ENCODE peak calls at places on chromosomes 6 and 20, in six cellular contexts. I is H9, K is body of pancreas, Z is OCI-LY7, G is HCT116, Q is A549. X is an unnamed sample. For H3K4me1, the result is how much of the 10 kb centered on the place peaks cover.

GRCh38 chr6:96246563-96246962 is 230.8 kb downstream of the FUT9 start:
- DNase-seq in G (no peak), I (no peak), K (no peak), Q (no peak), Z (no peak), X (no peak)

GRCh38 chr20:44759595-44759994 is 13.9 kb downstream of the KCNK15 start:
- DNase-seq in I (no peak), G (no peak), Q (no peak), Z (no peak), K (no peak), X (no peak)

GRCh38 chr6:138321934-138322333 is 55.8 kb upstream of the SMIM28 start:
- DNase-seq in Q (no peak), G (no peak), I (no peak), K (no peak), Z (no peak), X (no peak)

GRCh38 chr6:165468836-165469235 is 159.4 kb upstream of the C6orf118 start:
- DNase-seq in K (no peak), Z (no peak), I (no peak), Q (no peak), G (no peak), X (no peak)

GRCh38 chr6:136723780-136724179 is 68.5 kb downstream of the MAP3K5 start:
- DNase-seq in K (peak), Z (peak), I (no peak), G (no peak), Q (no peak), X (peak)

GRCh38 chr6:40900791-40901190 is 138.2 kb downstream of the UNC5CL start:
- DNase-seq in I (no peak), G (no peak), K (no peak), Q (no peak), Z (no peak), X (no peak)

GRCh38 chr20:47019106-47019824 is 124.6 kb downstream of the EYA2 start:
- DNase-seq in Q (no peak), K (no peak), Z (no peak), G (no peak), I (no peak), X (no peak)

GRCh38 chr6:100346203-100346602 is 118.5 kb downstream of the SIM1 start:
- DNase-seq in K (no peak), Z (no peak), G (no peak), Q (peak), I (no peak), X (no peak)

DNA sequence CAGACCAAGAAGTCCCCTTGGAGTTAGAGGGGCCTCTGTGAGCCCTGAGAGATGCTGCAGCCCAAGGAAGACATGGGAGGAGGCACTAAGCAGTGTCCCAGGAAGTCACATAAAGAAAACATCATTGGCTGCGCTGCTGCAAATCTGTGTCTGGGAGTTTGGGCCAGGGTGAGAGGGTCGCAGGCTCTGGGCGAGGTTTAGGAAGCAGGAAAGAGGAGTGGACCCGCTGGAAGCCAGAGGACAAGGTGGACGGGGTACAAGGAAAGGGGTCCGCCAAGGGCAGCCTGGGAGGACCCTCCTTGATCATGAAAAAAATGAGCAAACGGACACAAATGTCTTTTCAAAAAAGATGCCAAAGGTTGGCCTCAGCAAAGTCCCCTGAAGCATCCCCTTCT is 15.5 kb upstream of the SERPINB1 start:
- DNase-seq in Q (no peak), Z (no peak), K (no peak), I (no peak), G (no peak), X (no peak)
- H3K4me1 ChIP-seq in Q (under half), Z (half or more), K (under half), I (under half), G (under half), X (under half)

DNA sequence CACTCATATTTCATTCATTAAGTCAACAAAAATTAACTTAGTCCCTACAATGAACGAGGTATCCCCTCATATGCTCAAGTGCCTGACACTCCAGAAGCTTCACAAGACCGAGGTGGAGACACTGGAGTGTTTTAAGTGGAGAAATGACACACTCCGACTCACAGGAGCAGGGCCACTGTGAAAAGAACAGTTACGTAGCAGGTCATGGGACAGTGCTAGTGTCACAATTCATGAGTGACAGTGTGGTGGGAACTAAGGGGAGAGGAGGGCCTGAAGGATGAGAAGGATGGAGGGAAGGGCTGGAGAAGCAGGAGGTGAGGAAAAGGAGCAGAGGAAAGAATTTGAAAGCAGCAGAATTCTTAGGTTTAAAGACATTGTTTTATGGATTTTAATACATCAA is 1.3 kb upstream of the HLA-A start:
- DNase-seq in I (no peak), K (no peak), Z (no peak), Q (no peak), G (no peak), X (no peak)
- H3K27ac ChIP-seq in I (no peak), K (no peak), Z (peak), Q (no peak), G (no peak), X (peak)

GRCh38 chr20:23631981-23632710 is 5.6 kb downstream of the CST3 start:
- DNase-seq in I (no peak), K (no peak), Q (no peak), Z (no peak), G (no peak), X (no peak)
- H3K4me1 ChIP-seq in I (under half), K (under half), Q (under half), Z (under half), G (under half), X (under half)

DNA sequence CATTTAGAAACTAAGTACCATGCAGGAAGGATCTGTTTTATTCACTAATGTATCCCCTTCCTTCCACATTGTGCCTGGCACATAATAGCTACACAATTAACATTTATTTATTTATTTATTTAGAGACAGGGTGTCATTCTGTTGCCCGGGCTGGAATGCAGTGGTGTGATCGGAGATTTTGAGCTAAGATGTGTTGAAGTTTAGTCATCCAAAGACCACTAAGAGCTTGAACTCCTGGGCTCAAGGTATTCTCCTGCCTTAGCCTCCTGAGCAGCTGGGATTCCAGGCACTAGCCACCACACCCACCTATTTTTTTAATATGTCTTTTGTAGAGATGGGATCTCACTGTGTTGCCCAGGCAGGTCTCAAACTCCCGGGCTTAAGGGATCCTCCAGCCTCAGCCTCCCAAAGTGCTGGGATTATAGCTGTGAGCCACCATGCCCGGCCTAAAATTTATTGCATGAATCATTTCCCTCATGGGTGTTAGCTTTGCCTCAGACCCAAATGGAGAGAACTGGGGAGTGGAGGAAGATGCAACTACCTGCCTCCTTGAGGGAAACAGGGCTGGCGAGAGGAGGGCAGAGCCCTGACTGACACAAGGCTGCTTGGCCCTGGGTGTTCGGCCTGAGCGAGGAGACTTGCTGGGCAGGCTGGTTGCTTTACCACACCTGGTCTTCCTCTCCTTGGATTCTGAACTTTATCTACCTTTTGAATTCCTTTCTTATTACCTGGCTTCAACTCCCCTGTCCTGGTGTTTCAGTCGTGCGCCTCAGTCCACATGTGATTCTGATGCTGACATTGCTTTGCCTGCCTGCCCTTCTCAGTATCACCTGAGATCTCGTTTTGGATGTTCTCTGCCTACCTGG is 1.7 kb upstream of the DYNLT1 start:
- DNase-seq in Q (no peak), K (no peak), G (no peak), Z (no peak), I (no peak), X (peak)
- H3K27ac ChIP-seq in Q (no peak), K (no peak), G (peak), Z (no peak), I (no peak), X (no peak)

GRCh38 chr6:2841264-2842138 is at the start of gene SERPINB1:
- DNase-seq in Q (peak), Z (no peak), G (peak), K (peak), I (peak), X (peak)

GRCh38 chr6:2845880-2846208 is 4.2 kb upstream of the SERPINB1 start:
- DNase-seq in K (no peak), I (no peak), Q (no peak), G (no peak), Z (no peak), X (no peak)

GRCh38 chr6:2840794-2841061 is 935 bp downstream of the SERPINB1 start:
- DNase-seq in Z (no peak), Q (no peak), G (no peak), K (no peak), I (no peak), X (no peak)

GRCh38 chr6:2842139-2842552 is 483 bp upstream of the SERPINB1 start:
- DNase-seq in Q (no peak), K (no peak), I (no peak), G (no peak), Z (no peak), X (no peak)

GRCh38 chr6:2843138-2843740 is 1.6 kb upstream of the SERPINB1 start:
- DNase-seq in Q (no peak), I (no peak), K (peak), G (no peak), Z (peak), X (peak)
- H3K4me1 ChIP-seq in Q (under half), I (under half), K (under half), G (half or more), Z (under half), X (under half)

GRCh38 chr6:43677759-43678158 is 9.8 kb downstream of the MRPS18A start:
- DNase-seq in Z (no peak), I (no peak), Q (no peak), K (no peak), G (no peak), X (no peak)
- H3K27ac ChIP-seq in Z (no peak), I (no peak), Q (no peak), K (no peak), G (no peak), X (no peak)

GRCh38 chr20:57393321-57394086 is 2.3 kb downstream of the RBM38 start:
- DNase-seq in I (no peak), K (no peak), G (no peak), Z (peak), Q (no peak), X (no peak)

GRCh38 chr20:57392130-57392445 is 892 bp downstream of the RBM38 start:
- DNase-seq in Q (no peak), K (no peak), Z (no peak), I (no peak), G (no peak), X (no peak)

GRCh38 chr20:57391439-57392129 is 388 bp downstream of the RBM38 start:
- DNase-seq in G (no peak), Q (no peak), K (no peak), I (no peak), Z (peak), X (no peak)

GRCh38 chr20:57394087-57395082 is 3.2 kb downstream of the RBM38 start:
- DNase-seq in Q (no peak), G (no peak), K (no peak), I (no peak), Z (no peak), X (no peak)

GRCh38 chr20:57392512-57393271 is 1.5 kb downstream of the RBM38 start:
- DNase-seq in I (no peak), K (no peak), Z (peak), Q (no peak), G (no peak), X (peak)
- H3K4me1 ChIP-seq in I (under half), K (under half), Z (half or more), Q (under half), G (under half), X (under half)

GRCh38 chr6:162728177-162728571 is 400 bp downstream of the PACRG start:
- DNase-seq in Q (no peak), K (no peak), Z (no peak), I (no peak), G (no peak), X (no peak)
- H3K27ac ChIP-seq in Q (no peak), K (peak), Z (no peak), I (no peak), G (no peak), X (peak)